ENCODE peak calls at places on chromosomes 16 and 17, in five cellular contexts. G, Z, Q, X and I are unnamed samples.

GRCh38 chr16:2296662-2297505 is 29.0 kb upstream of the RNPS1 start:
- DNase-seq in Z (no peak), Q (peak; percentile 47), G (no peak), X (peak; percentile 53), I (no peak)

GRCh38 chr16:70159355-70160348 is 13.9 kb upstream of the CLEC18C start:
- DNase-seq in Q (no peak), X (no peak), Z (no peak), G (no peak), I (peak; percentile 61)

GRCh38 chr17:31289790-31290189 is 7.2 kb downstream of the OMG start:
- DNase-seq in Q (no peak), G (no peak), X (no peak), Z (no peak), I (no peak)

GRCh38 chr16:53504665-53505064 is 1.7 kb upstream of the AKTIP start:
- DNase-seq in Q (no peak), Z (no peak), X (no peak), G (no peak), I (peak; percentile 56)

GRCh38 chr17:56681561-56682266 is 88.2 kb downstream of the NOG start:
- DNase-seq in Q (no peak), X (no peak), G (peak; percentile 6), Z (no peak), I (peak; percentile 99)

GRCh38 chr17:34156401-34156740 is 98.7 kb upstream of the CCL2 start:
- DNase-seq in Q (no peak), Z (no peak), G (no peak), X (no peak), I (no peak)

GRCh38 chr16:22739077-22739476 is 74.9 kb upstream of the HS3ST2 start:
- DNase-seq in Z (no peak), G (no peak), X (no peak), Q (no peak), I (no peak)

GRCh38 chr17:36880506-36880905 is 56.8 kb upstream of the LHX1 start:
- DNase-seq in Z (no peak), Q (no peak), X (no peak), G (no peak), I (no peak)

GRCh38 chr16:22220714-22221113 is 14.6 kb downstream of the EEF2K start:
- DNase-seq in Q (no peak), G (no peak), X (no peak), Z (peak; percentile 79), I (no peak)

GRCh38 chr17:17236295-17237025 is 508 bp downstream of the FLCN start:
- DNase-seq in G (peak; percentile 2), Q (peak; percentile 60), X (no peak), Z (no peak), I (peak; percentile 30)

GRCh38 chr16:57653936-57654335 is 14.2 kb upstream of the ADGRG3 start:
- DNase-seq in Z (no peak), Q (no peak), G (no peak), X (no peak), I (no peak)

GRCh38 chr16:71995038-71995437 is 5.2 kb downstream of the PKD1L3 start:
- DNase-seq in X (no peak), Z (no peak), Q (no peak), G (no peak), I (no peak)

GRCh38 chr17:28612936-28613872 is 781 bp downstream of the RSKR start:
- DNase-seq in G (peak; percentile 16), Q (no peak), X (no peak), Z (peak; percentile 30), I (no peak)
- H3K27ac ChIP-seq in G (no peak overlapping the region), Q (peak overlapping the region; percentile 36), X (no peak overlapping the region), Z (no peak overlapping the region), I (no peak overlapping the region)

GRCh38 chr16:88857728-88858339 is 907 bp downstream of the TRAPPC2L start:
- DNase-seq in Z (peak; percentile 78), G (peak; percentile 58), X (peak; percentile 82), Q (peak; percentile 86), I (peak; percentile 47)

GRCh38 chr16:88855736-88856121 is 1.0 kb downstream of the GALNS start:
- DNase-seq in Q (no peak), Z (no peak), G (no peak), X (no peak), I (no peak)

GRCh38 chr16:88855176-88855575 is 1.6 kb downstream of the GALNS start:
- DNase-seq in Q (no peak), Z (no peak), G (no peak), X (no peak), I (no peak)

GRCh38 chr16:88856828-88857727 is at the start of the genes GALNS and TRAPPC2L:
- DNase-seq in Q (peak; percentile 100), X (peak; percentile 98), G (peak; percentile 97), Z (peak; percentile 99), I (peak; percentile 64)

DNA sequence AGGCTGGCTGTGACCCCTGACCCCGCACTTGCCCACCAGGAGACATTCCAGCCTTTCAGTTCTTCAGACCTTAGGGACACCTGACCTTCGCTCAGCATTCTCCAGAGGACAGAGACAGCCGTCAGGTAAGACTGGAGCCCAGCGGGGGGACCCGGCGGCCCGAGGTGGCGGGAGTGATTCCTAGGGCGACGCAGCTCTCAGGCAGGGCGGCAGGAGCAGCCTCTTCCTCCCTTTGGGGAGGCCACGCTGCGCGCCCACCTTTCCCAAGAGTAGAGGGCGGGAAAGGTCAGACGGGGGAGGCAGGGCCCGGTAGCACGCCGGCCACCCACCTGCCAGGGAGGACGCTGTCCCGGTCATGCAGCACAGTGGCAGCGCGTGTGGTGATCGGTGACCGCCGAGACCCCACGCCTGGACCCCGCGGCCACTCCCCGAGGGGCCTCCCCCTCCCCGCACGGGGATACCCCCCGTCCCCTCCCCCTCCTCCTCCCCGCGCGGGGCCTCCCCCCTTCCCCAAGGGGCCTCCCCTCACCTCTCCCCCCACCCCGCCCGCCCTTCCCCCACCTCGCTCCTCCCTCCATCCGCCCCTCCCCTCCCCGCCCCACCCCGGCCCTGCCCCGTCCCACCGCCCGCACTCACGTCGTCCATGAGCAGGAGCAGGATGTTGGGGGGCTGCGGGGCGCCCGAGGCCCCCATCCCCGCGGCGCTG is 472 bp downstream of the GALNS start:
- DNase-seq in Q (peak; percentile 56), X (no peak), Z (no peak), G (peak; percentile 10), I (no peak)
- H3K27ac ChIP-seq in Q (peak overlapping the region; percentile 86), X (no peak overlapping the region), Z (peak overlapping the region; percentile 84), G (peak overlapping the region; percentile 89), I (peak overlapping the region; percentile 60)

DNA sequence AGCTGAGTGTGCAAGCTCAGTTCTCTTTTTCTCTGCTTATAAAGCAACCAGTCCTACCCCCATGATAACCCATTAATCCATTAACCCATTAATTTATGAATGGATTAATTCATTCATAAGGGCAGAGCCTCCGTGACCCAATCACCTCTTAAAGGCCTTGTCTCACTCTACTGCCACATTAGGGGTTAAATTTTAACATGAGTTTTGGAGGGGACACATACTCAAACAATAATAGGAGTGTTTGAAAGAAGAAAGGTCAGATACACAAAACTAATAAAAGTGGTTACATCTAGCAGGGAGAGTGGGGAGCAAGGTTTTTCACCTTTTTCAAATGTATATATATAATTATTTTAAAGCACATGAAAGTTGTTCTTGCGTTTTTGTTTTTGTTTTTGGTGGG is 6.8 kb downstream of the VMP1 start:
- DNase-seq in G (no peak), X (no peak), Q (no peak), Z (no peak), I (no peak)
- H3K27ac ChIP-seq in G (no peak overlapping the region), X (no peak overlapping the region), Q (no peak overlapping the region), Z (no peak overlapping the region), I (no peak overlapping the region)

DNA sequence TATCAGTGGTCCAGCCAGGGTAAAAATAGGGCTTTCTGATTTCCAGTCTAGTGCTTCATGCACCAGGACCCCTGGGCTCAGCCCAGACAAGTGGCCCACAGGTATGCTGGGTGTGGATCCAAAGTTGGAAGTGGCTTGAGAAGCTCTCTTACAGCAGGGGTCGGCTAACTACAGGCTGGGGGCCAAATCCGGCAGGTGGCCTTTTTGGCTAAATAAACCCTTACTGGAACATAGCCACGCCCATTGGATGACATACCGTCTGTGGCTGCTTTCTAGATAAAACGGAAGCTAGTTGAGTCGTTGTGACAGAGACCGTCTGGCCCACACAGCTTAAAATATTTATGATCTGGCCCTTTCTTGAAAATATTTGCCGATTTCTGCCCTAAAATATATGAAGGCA is 119.0 kb upstream of the CDC42EP4 start:
- DNase-seq in Q (no peak), Z (no peak), G (no peak), X (no peak), I (peak; percentile 14)
- H3K27ac ChIP-seq in Q (no peak overlapping the region), Z (no peak overlapping the region), G (no peak overlapping the region), X (no peak overlapping the region), I (no peak overlapping the region)

GRCh38 chr16:27231692-27232060 is 28.4 kb downstream of the KDM8 start:
- DNase-seq in Q (no peak), Z (no peak), X (no peak), G (no peak), I (no peak)

GRCh38 chr16:27233731-27234130 is 30.4 kb downstream of the KDM8 start:
- DNase-seq in G (no peak), Q (no peak), Z (no peak), X (no peak), I (no peak)

GRCh38 chr16:27232875-27233605 is 29.7 kb downstream of the KDM8 start:
- DNase-seq in Q (no peak), Z (no peak), X (no peak), G (no peak), I (no peak)

GRCh38 chr16:27230562-27230991 is 27.3 kb downstream of the KDM8 start:
- DNase-seq in Z (no peak), X (no peak), G (peak; percentile 83), Q (peak; percentile 93), I (no peak)

GRCh38 chr16:27232061-27232841 is 28.9 kb downstream of the KDM8 start:
- DNase-seq in X (no peak), Q (peak; percentile 88), G (no peak), Z (no peak), I (peak; percentile 13)
- H3K27ac ChIP-seq in X (no peak overlapping the region), Q (peak overlapping the region; percentile 78), G (peak overlapping the region; percentile 3), Z (no peak overlapping the region), I (no peak overlapping the region)

GRCh38 chr16:85708338-85708737 is 19.6 kb upstream of the GINS2 start:
- DNase-seq in Q (no peak), Z (no peak), X (no peak), G (no peak), I (no peak)

GRCh38 chr16:85704900-85705846 is 16.4 kb upstream of the GINS2 start:
- DNase-seq in Q (no peak), X (no peak), Z (no peak), G (no peak), I (no peak)

GRCh38 chr16:85707528-85708095 is 18.9 kb upstream of the GINS2 start:
- DNase-seq in G (no peak), Q (no peak), X (no peak), Z (no peak), I (no peak)

GRCh38 chr16:85706449-85707034 is 17.8 kb upstream of the GINS2 start:
- DNase-seq in G (no peak), Z (no peak), X (no peak), Q (no peak), I (no peak)

DNA sequence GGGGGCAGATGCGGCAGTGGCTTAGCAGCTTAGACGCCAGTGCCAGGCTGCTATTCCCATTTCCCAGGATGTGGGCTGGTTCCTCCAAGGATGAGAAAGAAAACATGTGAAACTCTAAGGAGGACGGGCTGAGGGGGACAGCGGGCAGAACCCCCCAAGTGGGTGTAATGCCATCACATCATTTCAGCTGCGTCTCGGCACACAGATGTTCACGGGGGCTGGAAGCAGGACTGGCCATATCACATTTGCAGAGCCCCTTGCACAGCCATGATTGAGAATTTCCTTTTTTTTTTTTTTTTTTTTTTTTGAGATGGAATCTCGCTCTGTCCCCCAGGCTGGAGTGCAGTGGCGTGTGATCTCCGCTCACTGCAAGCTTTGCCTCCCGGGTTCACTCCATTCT is 15.3 kb upstream of the GINS2 start:
- DNase-seq in G (no peak), Q (no peak), Z (no peak), X (no peak), I (no peak)
- H3K27ac ChIP-seq in G (no peak overlapping the region), Q (no peak overlapping the region), Z (no peak overlapping the region), X (no peak overlapping the region), I (no peak overlapping the region)

GRCh38 chr16:50272111-50272571 is 5.8 kb downstream of the ADCY7 start:
- DNase-seq in Q (no peak), Z (no peak), X (no peak), G (no peak), I (no peak)
- H3K27ac ChIP-seq in Q (no peak overlapping the region), Z (no peak overlapping the region), X (no peak overlapping the region), G (peak overlapping the region; percentile 20), I (no peak overlapping the region)